ENCODE peak calls at places on chromosomes 4 and X, in ten cellular contexts. R, C, E, T, U, G, N, Y, M and Q are unnamed samples.

GRCh38 chr4:1250527-1250812 is 1.5 kb upstream of the CTBP1 start:
- DNase-seq in E (no peak), N (peak), U (no peak), M (no peak), Y (no peak), T (no peak), C (no peak), R (no peak), G (no peak), Q (no peak)

GRCh38 chrX:10174810-10175209 is 18.0 kb downstream of the CLCN4 start:
- DNase-seq in U (no peak), M (no peak), G (peak), N (no peak), C (no peak), E (peak), T (no peak), R (no peak), Y (no peak), Q (no peak)

GRCh38 chr4:150782921-150783320 is 201.0 kb downstream of the MAB21L2 start:
- DNase-seq in G (peak), M (no peak), U (no peak), E (no peak), T (no peak), R (no peak), C (no peak), N (no peak), Y (no peak), Q (peak)

GRCh38 chr4:38062088-38062893 is 102.1 kb downstream of the PTTG2 start:
- DNase-seq in Y (no peak), T (peak), E (peak), M (peak), N (peak), G (peak), R (peak), U (peak), C (peak), Q (no peak)

GRCh38 chr4:123037809-123038208 is 115.4 kb upstream of the NUDT6 start:
- DNase-seq in M (no peak), Y (no peak), G (peak), C (no peak), T (no peak), E (peak), N (no peak), R (no peak), U (no peak), Q (peak)

GRCh38 chr4:102616661-102617060 is 115.5 kb downstream of the NFKB1 start:
- DNase-seq in N (no peak), G (no peak), U (no peak), E (no peak), Y (no peak), T (no peak), C (no peak), R (no peak), M (no peak), Q (no peak)

GRCh38 chr4:101933855-101934254 is 143.3 kb downstream of the BANK1 start:
- DNase-seq in R (no peak), T (no peak), C (no peak), N (no peak), G (no peak), Y (no peak), U (no peak), M (no peak), E (no peak), Q (no peak)

GRCh38 chr4:123444298-123444731 is 47.7 kb downstream of the SPRY1 start:
- DNase-seq in Y (peak), T (peak), E (peak), M (no peak), C (peak), U (no peak), R (peak), N (no peak), G (peak), Q (peak)